ENCODE peak calls at places on chromosome 22, in nine cellular contexts. J is PC-3, R is H9, Q is coronary artery, A is Calu3, X is astrocyte, L is fibroblast of villous mesenchyme, F is brain microvascular endothelial cell, N is AG10803. G is an unnamed sample.

GRCh38 chr22:29917052-29917902 is 34.3 kb downstream of the MTMR3 start:
- DNase-seq in J (no peak), R (no peak), Q (no peak), A (no peak), X (no peak), L (peak), F (no peak), N (peak), G (peak)

GRCh38 chr22:17172172-17172833 is 13.2 kb upstream of the HDHD5 start:
- DNase-seq in J (no peak), R (peak), Q (no peak), A (no peak), X (no peak), L (no peak), F (no peak), N (no peak), G (no peak)

GRCh38 chr22:29105468-29105867 is 32.6 kb downstream of the KREMEN1 start:
- DNase-seq in J (no peak), R (no peak), Q (no peak), A (no peak), X (no peak), L (no peak), F (no peak), N (no peak), G (no peak)

GRCh38 chr22:24482998-24483397 is 12.1 kb upstream of the UPB1 start:
- DNase-seq in J (no peak), R (no peak), Q (no peak), A (no peak), X (no peak), L (no peak), F (no peak), N (no peak), G (no peak)

GRCh38 chr22:23514317-23515038 is 65.6 kb downstream of the IGLL1 start:
- DNase-seq in J (no peak), R (peak), Q (no peak), A (no peak), X (no peak), L (no peak), F (no peak), N (no peak), G (no peak)

GRCh38 chr22:27980424-27981148 is 61.5 kb upstream of the PITPNB start:
- DNase-seq in J (no peak), R (peak), Q (peak), A (no peak), X (no peak), L (no peak), F (no peak), N (no peak), G (no peak)

GRCh38 chr22:19962246-19962908 is 20.8 kb upstream of the TXNRD2 start:
- DNase-seq in J (peak), R (peak), Q (no peak), A (peak), X (peak), L (peak), F (peak), N (peak), G (peak)

GRCh38 chr22:23494593-23495266 is 85.4 kb downstream of the IGLL1 start:
- DNase-seq in J (no peak), R (no peak), Q (no peak), A (no peak), X (no peak), L (no peak), F (no peak), N (no peak), G (no peak)

GRCh38 chr22:27970596-27971220 is 51.7 kb upstream of the PITPNB start:
- DNase-seq in J (no peak), R (no peak), Q (no peak), A (no peak), X (no peak), L (no peak), F (no peak), N (peak), G (peak)

GRCh38 chr22:49881856-49882255 is 28.2 kb downstream of the ZBED4 start:
- DNase-seq in J (no peak), R (no peak), Q (no peak), A (no peak), X (no peak), L (no peak), F (no peak), N (no peak), G (no peak)

GRCh38 chr22:49587987-49588386 is 239.7 kb downstream of the BRD1 start:
- DNase-seq in J (no peak), R (no peak), Q (no peak), A (no peak), X (no peak), L (no peak), F (no peak), N (no peak), G (no peak)

GRCh38 chr22:41525450-41526225 is 18.6 kb downstream of the POLR3H start:
- DNase-seq in J (no peak), R (no peak), Q (no peak), A (no peak), X (no peak), L (no peak), F (no peak), N (no peak), G (no peak)

GRCh38 chr22:41524809-41525449 is 19.3 kb downstream of the POLR3H start:
- DNase-seq in J (no peak), R (no peak), Q (no peak), A (no peak), X (no peak), L (peak), F (peak), N (no peak), G (no peak)

GRCh38 chr22:41524283-41524682 is 20.0 kb downstream of the POLR3H start:
- DNase-seq in J (no peak), R (no peak), Q (peak), A (no peak), X (no peak), L (peak), F (peak), N (peak), G (no peak)

GRCh38 chr22:41522813-41523212 is 21.5 kb downstream of the POLR3H start:
- DNase-seq in J (no peak), R (no peak), Q (no peak), A (no peak), X (no peak), L (no peak), F (no peak), N (no peak), G (no peak)

GRCh38 chr22:41523464-41524221 is 20.6 kb downstream of the POLR3H start:
- DNase-seq in J (no peak), R (peak), Q (no peak), A (no peak), X (peak), L (peak), F (peak), N (peak), G (peak)
- TF ChIP-seq CTCF in J (no peak), R (peak), Q (no peak), A (no peak), X (no peak), L (no peak), F (peak), N (no peak), G (no peak)

GRCh38 chr22:37282385-37282677 is at the start of gene CYTH4:
- DNase-seq in J (peak), R (no peak), Q (no peak), A (peak), X (no peak), L (no peak), F (no peak), N (no peak), G (no peak)

GRCh38 chr22:37284126-37284806 is 2.0 kb downstream of the CYTH4 start:
- DNase-seq in J (no peak), R (no peak), Q (no peak), A (no peak), X (no peak), L (no peak), F (no peak), N (no peak), G (no peak)

GRCh38 chr22:37284807-37285355 is 2.6 kb downstream of the CYTH4 start:
- DNase-seq in J (no peak), R (no peak), Q (no peak), A (no peak), X (no peak), L (no peak), F (no peak), N (no peak), G (no peak)

GRCh38 chr22:37281646-37282384 is 493 bp upstream of the CYTH4 start:
- DNase-seq in J (no peak), R (no peak), Q (no peak), A (no peak), X (no peak), L (no peak), F (peak), N (no peak), G (no peak)

GRCh38 chr22:37283393-37283937 is 1.2 kb downstream of the CYTH4 start:
- DNase-seq in J (no peak), R (no peak), Q (no peak), A (no peak), X (no peak), L (no peak), F (no peak), N (no peak), G (no peak)
- TF ChIP-seq CTCF in J (no peak), R (no peak), Q (no peak), A (no peak), X (peak), L (peak), F (peak), N (no peak), G (peak)

GRCh38 chr22:46262449-46263207 is 515 bp downstream of the PKDREJ start:
- DNase-seq in J (no peak), R (peak), Q (no peak), A (no peak), X (peak), L (peak), F (peak), N (peak), G (peak)
- TF ChIP-seq CTCF in J (no peak), R (peak), Q (no peak), A (no peak), X (no peak), L (no peak), F (peak), N (peak), G (peak)

GRCh38 chr22:21726650-21727049 is 8.9 kb downstream of the YPEL1 start:
- DNase-seq in J (peak), R (peak), Q (no peak), A (no peak), X (no peak), L (peak), F (no peak), N (no peak), G (peak)
- TF ChIP-seq CTCF in J (peak), R (peak), Q (no peak), A (no peak), X (peak), L (peak), F (peak), N (peak), G (peak)

DNA sequence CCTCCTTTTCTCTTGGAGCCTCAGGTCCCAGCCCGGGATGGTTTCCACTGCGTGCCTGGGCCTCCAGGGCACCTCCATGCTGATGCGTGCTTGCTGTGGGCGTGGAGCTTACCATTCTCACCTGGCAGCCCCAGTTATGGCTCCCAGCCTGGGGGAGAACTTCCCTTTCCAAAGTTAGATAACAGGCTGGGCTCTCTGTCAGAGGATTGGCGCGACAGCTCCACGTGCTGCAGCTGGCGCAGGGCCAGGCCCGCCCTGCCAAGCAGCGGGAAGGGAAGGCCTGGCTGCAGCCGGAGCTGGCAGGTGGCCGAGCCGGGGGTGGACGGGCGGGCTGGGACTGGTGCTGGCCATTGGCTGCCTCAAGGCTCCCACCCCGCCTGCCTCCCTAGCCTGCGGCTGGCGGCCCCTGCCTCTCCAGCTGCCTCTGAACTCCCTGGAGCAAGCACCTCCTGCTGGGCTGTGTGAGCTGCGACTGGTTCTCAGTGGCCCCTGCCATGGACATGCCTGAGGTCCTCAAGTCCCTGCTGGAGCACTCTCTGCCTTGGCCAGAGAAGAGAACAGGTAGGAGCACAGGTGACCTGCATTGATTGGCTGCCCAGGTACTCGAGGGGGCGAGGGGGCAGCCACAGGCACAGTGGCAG is 14.6 kb upstream of the TEF start:
- DNase-seq in J (peak), R (peak), Q (peak), A (peak), X (peak), L (peak), F (peak), N (peak), G (peak)
- TF ChIP-seq CTCF in J (peak), R (no peak), Q (no peak), A (no peak), X (no peak), L (peak), F (peak), N (peak), G (peak)